ENCODE peak calls at places on chromosome 3, in nine cellular contexts. One of them, this sample, is unnamed. For H3K27me3, the result is how much of the 10 kb centered on the place peaks cover.

GRCh38 chr3:100875239-100875638 is 118.0 kb downstream of the ABI3BP start:
- ATAC-seq in heart left ventricle: peak
- ATAC-seq in right cardiac atrium: peak
- ATAC-seq in psoas muscle: no peak
- ATAC-seq in CD4-positive, CD25-positive, alpha-beta regulatory T cell: no peak
- ATAC-seq in foreskin keratinocyte: peak
- ATAC-seq in lower lobe of right lung: peak
- ATAC-seq in aorta: no peak
- ATAC-seq in HCT116: peak
- ATAC-seq in this sample: no peak

GRCh38 chr3:101687142-101687931 is 819 bp upstream of the RPL24 start:
- ATAC-seq in heart left ventricle: peak
- ATAC-seq in right cardiac atrium: no peak
- ATAC-seq in psoas muscle: no peak
- ATAC-seq in CD4-positive, CD25-positive, alpha-beta regulatory T cell: no peak
- ATAC-seq in foreskin keratinocyte: peak
- ATAC-seq in lower lobe of right lung: no peak
- ATAC-seq in aorta: peak
- ATAC-seq in HCT116: peak
- ATAC-seq in this sample: no peak

GRCh38 chr3:196440696-196441095 is 8.5 kb upstream of the UBXN7 start:
- ATAC-seq in heart left ventricle: no peak
- ATAC-seq in right cardiac atrium: no peak
- ATAC-seq in psoas muscle: no peak
- ATAC-seq in CD4-positive, CD25-positive, alpha-beta regulatory T cell: no peak
- ATAC-seq in foreskin keratinocyte: no peak
- ATAC-seq in lower lobe of right lung: no peak
- ATAC-seq in aorta: no peak
- ATAC-seq in HCT116: no peak
- ATAC-seq in this sample: no peak

GRCh38 chr3:128056258-128056657 is 4.0 kb downstream of the SEC61A1 start:
- ATAC-seq in heart left ventricle: no peak
- ATAC-seq in right cardiac atrium: no peak
- ATAC-seq in psoas muscle: no peak
- ATAC-seq in CD4-positive, CD25-positive, alpha-beta regulatory T cell: no peak
- ATAC-seq in foreskin keratinocyte: no peak
- ATAC-seq in lower lobe of right lung: no peak
- ATAC-seq in aorta: no peak
- ATAC-seq in HCT116: no peak
- ATAC-seq in this sample: no peak

GRCh38 chr3:82791241-82791640 is 1029.8 kb upstream of the GBE1 start:
- ATAC-seq in heart left ventricle: no peak
- ATAC-seq in right cardiac atrium: peak
- ATAC-seq in psoas muscle: no peak
- ATAC-seq in CD4-positive, CD25-positive, alpha-beta regulatory T cell: no peak
- ATAC-seq in foreskin keratinocyte: no peak
- ATAC-seq in lower lobe of right lung: no peak
- ATAC-seq in aorta: no peak
- ATAC-seq in HCT116: no peak
- ATAC-seq in this sample: no peak

GRCh38 chr3:71926242-71926560 is 141.3 kb upstream of the PROK2 start:
- ATAC-seq in heart left ventricle: no peak
- ATAC-seq in right cardiac atrium: no peak
- ATAC-seq in psoas muscle: no peak
- ATAC-seq in CD4-positive, CD25-positive, alpha-beta regulatory T cell: no peak
- ATAC-seq in foreskin keratinocyte: peak
- ATAC-seq in lower lobe of right lung: peak
- ATAC-seq in aorta: no peak
- ATAC-seq in HCT116: peak
- ATAC-seq in this sample: no peak

GRCh38 chr3:70615286-70615685 is 302.8 kb upstream of the MDFIC2 start:
- ATAC-seq in heart left ventricle: no peak
- ATAC-seq in right cardiac atrium: no peak
- ATAC-seq in psoas muscle: no peak
- ATAC-seq in CD4-positive, CD25-positive, alpha-beta regulatory T cell: no peak
- ATAC-seq in foreskin keratinocyte: no peak
- ATAC-seq in lower lobe of right lung: no peak
- ATAC-seq in aorta: no peak
- ATAC-seq in HCT116: no peak
- ATAC-seq in this sample: no peak

GRCh38 chr3:132283440-132283839 is 33.8 kb upstream of the ACP3 start:
- ATAC-seq in heart left ventricle: peak
- ATAC-seq in right cardiac atrium: peak
- ATAC-seq in psoas muscle: no peak
- ATAC-seq in CD4-positive, CD25-positive, alpha-beta regulatory T cell: no peak
- ATAC-seq in foreskin keratinocyte: no peak
- ATAC-seq in lower lobe of right lung: peak
- ATAC-seq in aorta: no peak
- ATAC-seq in HCT116: no peak
- ATAC-seq in this sample: peak

GRCh38 chr3:177596248-177596821 is 399.1 kb upstream of the TBL1XR1 start:
- ATAC-seq in heart left ventricle: no peak
- ATAC-seq in right cardiac atrium: no peak
- ATAC-seq in psoas muscle: no peak
- ATAC-seq in CD4-positive, CD25-positive, alpha-beta regulatory T cell: no peak
- ATAC-seq in foreskin keratinocyte: peak
- ATAC-seq in lower lobe of right lung: no peak
- ATAC-seq in aorta: no peak
- ATAC-seq in HCT116: peak
- ATAC-seq in this sample: no peak

GRCh38 chr3:135239485-135239884 is 444.4 kb downstream of the EPHB1 start:
- ATAC-seq in heart left ventricle: no peak
- ATAC-seq in right cardiac atrium: no peak
- ATAC-seq in psoas muscle: no peak
- ATAC-seq in CD4-positive, CD25-positive, alpha-beta regulatory T cell: no peak
- ATAC-seq in foreskin keratinocyte: no peak
- ATAC-seq in lower lobe of right lung: no peak
- ATAC-seq in aorta: no peak
- ATAC-seq in HCT116: no peak
- ATAC-seq in this sample: no peak

GRCh38 chr3:24220859-24221657 is 273.6 kb downstream of the THRB start:
- ATAC-seq in heart left ventricle: peak
- ATAC-seq in right cardiac atrium: peak
- ATAC-seq in psoas muscle: peak
- ATAC-seq in CD4-positive, CD25-positive, alpha-beta regulatory T cell: no peak
- ATAC-seq in foreskin keratinocyte: peak
- ATAC-seq in lower lobe of right lung: peak
- ATAC-seq in aorta: peak
- ATAC-seq in HCT116: no peak
- ATAC-seq in this sample: peak

GRCh38 chr3:157529751-157530150 is 26.5 kb upstream of the VEPH1 start:
- ATAC-seq in heart left ventricle: no peak
- ATAC-seq in right cardiac atrium: no peak
- ATAC-seq in psoas muscle: no peak
- ATAC-seq in CD4-positive, CD25-positive, alpha-beta regulatory T cell: no peak
- ATAC-seq in foreskin keratinocyte: no peak
- ATAC-seq in lower lobe of right lung: no peak
- ATAC-seq in aorta: no peak
- ATAC-seq in HCT116: no peak
- ATAC-seq in this sample: no peak

GRCh38 chr3:144660097-144660496 is 688.5 kb downstream of the DIPK2A start:
- ATAC-seq in heart left ventricle: no peak
- ATAC-seq in right cardiac atrium: no peak
- ATAC-seq in psoas muscle: no peak
- ATAC-seq in CD4-positive, CD25-positive, alpha-beta regulatory T cell: no peak
- ATAC-seq in foreskin keratinocyte: no peak
- ATAC-seq in lower lobe of right lung: no peak
- ATAC-seq in aorta: no peak
- ATAC-seq in HCT116: no peak
- ATAC-seq in this sample: no peak

GRCh38 chr3:166123576-166123975 is 286.4 kb upstream of the BCHE start:
- ATAC-seq in heart left ventricle: no peak
- ATAC-seq in right cardiac atrium: no peak
- ATAC-seq in psoas muscle: no peak
- ATAC-seq in CD4-positive, CD25-positive, alpha-beta regulatory T cell: no peak
- ATAC-seq in foreskin keratinocyte: peak
- ATAC-seq in lower lobe of right lung: no peak
- ATAC-seq in aorta: no peak
- ATAC-seq in HCT116: no peak
- ATAC-seq in this sample: no peak

GRCh38 chr3:102083971-102084370 is 234.7 kb downstream of the NFKBIZ start:
- ATAC-seq in heart left ventricle: no peak
- ATAC-seq in right cardiac atrium: no peak
- ATAC-seq in psoas muscle: no peak
- ATAC-seq in CD4-positive, CD25-positive, alpha-beta regulatory T cell: no peak
- ATAC-seq in foreskin keratinocyte: no peak
- ATAC-seq in lower lobe of right lung: no peak
- ATAC-seq in aorta: no peak
- ATAC-seq in HCT116: no peak
- ATAC-seq in this sample: no peak

GRCh38 chr3:13073042-13073906 is at the start of gene IQSEC1:
- ATAC-seq in heart left ventricle: peak
- ATAC-seq in right cardiac atrium: peak
- ATAC-seq in psoas muscle: no peak
- ATAC-seq in CD4-positive, CD25-positive, alpha-beta regulatory T cell: peak
- ATAC-seq in foreskin keratinocyte: peak
- ATAC-seq in lower lobe of right lung: peak
- ATAC-seq in aorta: peak
- ATAC-seq in HCT116: no peak
- ATAC-seq in this sample: peak

GRCh38 chr3:115359507-115359906 is 212.4 kb upstream of the ZBTB20 start:
- ATAC-seq in heart left ventricle: no peak
- ATAC-seq in right cardiac atrium: no peak
- ATAC-seq in psoas muscle: no peak
- ATAC-seq in CD4-positive, CD25-positive, alpha-beta regulatory T cell: no peak
- ATAC-seq in foreskin keratinocyte: no peak
- ATAC-seq in lower lobe of right lung: no peak
- ATAC-seq in aorta: no peak
- ATAC-seq in HCT116: no peak
- ATAC-seq in this sample: no peak

GRCh38 chr3:18258492-18258891 is 166.6 kb downstream of the SATB1 start:
- ATAC-seq in heart left ventricle: no peak
- ATAC-seq in right cardiac atrium: no peak
- ATAC-seq in psoas muscle: no peak
- ATAC-seq in CD4-positive, CD25-positive, alpha-beta regulatory T cell: no peak
- ATAC-seq in foreskin keratinocyte: no peak
- ATAC-seq in lower lobe of right lung: no peak
- ATAC-seq in aorta: no peak
- ATAC-seq in HCT116: no peak
- ATAC-seq in this sample: no peak

GRCh38 chr3:16512435-16513140 is 911 bp downstream of the RFTN1 start:
- ATAC-seq in heart left ventricle: peak
- ATAC-seq in right cardiac atrium: peak
- ATAC-seq in psoas muscle: peak
- ATAC-seq in CD4-positive, CD25-positive, alpha-beta regulatory T cell: peak
- ATAC-seq in foreskin keratinocyte: peak
- ATAC-seq in lower lobe of right lung: peak
- ATAC-seq in aorta: peak
- ATAC-seq in HCT116: no peak
- ATAC-seq in this sample: peak

GRCh38 chr3:16513141-16514020 is at the start of gene RFTN1:
- ATAC-seq in heart left ventricle: peak
- ATAC-seq in right cardiac atrium: peak
- ATAC-seq in psoas muscle: peak
- ATAC-seq in CD4-positive, CD25-positive, alpha-beta regulatory T cell: peak
- ATAC-seq in foreskin keratinocyte: peak
- ATAC-seq in lower lobe of right lung: peak
- ATAC-seq in aorta: peak
- ATAC-seq in HCT116: peak
- ATAC-seq in this sample: peak

GRCh38 chr3:16514799-16515353 is 1.4 kb upstream of the RFTN1 start:
- ATAC-seq in heart left ventricle: no peak
- ATAC-seq in right cardiac atrium: no peak
- ATAC-seq in psoas muscle: no peak
- ATAC-seq in CD4-positive, CD25-positive, alpha-beta regulatory T cell: no peak
- ATAC-seq in foreskin keratinocyte: no peak
- ATAC-seq in lower lobe of right lung: no peak
- ATAC-seq in aorta: no peak
- ATAC-seq in HCT116: no peak
- ATAC-seq in this sample: no peak

GRCh38 chr3:16515885-16516420 is 2.5 kb upstream of the RFTN1 start:
- ATAC-seq in heart left ventricle: no peak
- ATAC-seq in right cardiac atrium: no peak
- ATAC-seq in psoas muscle: no peak
- ATAC-seq in CD4-positive, CD25-positive, alpha-beta regulatory T cell: no peak
- ATAC-seq in foreskin keratinocyte: no peak
- ATAC-seq in lower lobe of right lung: no peak
- ATAC-seq in aorta: no peak
- ATAC-seq in HCT116: no peak
- ATAC-seq in this sample: no peak

GRCh38 chr3:16514021-16514700 is 662 bp upstream of the RFTN1 start:
- ATAC-seq in heart left ventricle: no peak
- ATAC-seq in right cardiac atrium: no peak
- ATAC-seq in psoas muscle: no peak
- ATAC-seq in CD4-positive, CD25-positive, alpha-beta regulatory T cell: no peak
- ATAC-seq in foreskin keratinocyte: no peak
- ATAC-seq in lower lobe of right lung: no peak
- ATAC-seq in aorta: no peak
- ATAC-seq in HCT116: no peak
- ATAC-seq in this sample: no peak
- H3K27me3 ChIP-seq in heart left ventricle: under half
- H3K27me3 ChIP-seq in right cardiac atrium: under half
- H3K27me3 ChIP-seq in psoas muscle: under half
- H3K27me3 ChIP-seq in CD4-positive, CD25-positive, alpha-beta regulatory T cell: under half
- H3K27me3 ChIP-seq in foreskin keratinocyte: under half
- H3K27me3 ChIP-seq in lower lobe of right lung: under half
- H3K27me3 ChIP-seq in aorta: under half
- H3K27me3 ChIP-seq in HCT116: under half
- H3K27me3 ChIP-seq in this sample: under half

GRCh38 chr3:170542704-170543103 is 43.2 kb downstream of the SLC7A14 start:
- ATAC-seq in heart left ventricle: no peak
- ATAC-seq in right cardiac atrium: no peak
- ATAC-seq in psoas muscle: no peak
- ATAC-seq in CD4-positive, CD25-positive, alpha-beta regulatory T cell: no peak
- ATAC-seq in foreskin keratinocyte: no peak
- ATAC-seq in lower lobe of right lung: no peak
- ATAC-seq in aorta: no peak
- ATAC-seq in HCT116: no peak
- ATAC-seq in this sample: no peak
- H3K27me3 ChIP-seq in heart left ventricle: under half
- H3K27me3 ChIP-seq in right cardiac atrium: under half
- H3K27me3 ChIP-seq in psoas muscle: under half
- H3K27me3 ChIP-seq in CD4-positive, CD25-positive, alpha-beta regulatory T cell: under half
- H3K27me3 ChIP-seq in foreskin keratinocyte: under half
- H3K27me3 ChIP-seq in lower lobe of right lung: under half
- H3K27me3 ChIP-seq in aorta: under half
- H3K27me3 ChIP-seq in HCT116: under half
- H3K27me3 ChIP-seq in this sample: under half

GRCh38 chr3:192923731-192924130 is 6.1 kb upstream of the MB21D2 start:
- ATAC-seq in heart left ventricle: no peak
- ATAC-seq in right cardiac atrium: no peak
- ATAC-seq in psoas muscle: no peak
- ATAC-seq in CD4-positive, CD25-positive, alpha-beta regulatory T cell: no peak
- ATAC-seq in foreskin keratinocyte: peak
- ATAC-seq in lower lobe of right lung: no peak
- ATAC-seq in aorta: no peak
- ATAC-seq in HCT116: no peak
- ATAC-seq in this sample: no peak
- H3K27me3 ChIP-seq in heart left ventricle: under half
- H3K27me3 ChIP-seq in right cardiac atrium: under half
- H3K27me3 ChIP-seq in psoas muscle: under half
- H3K27me3 ChIP-seq in CD4-positive, CD25-positive, alpha-beta regulatory T cell: under half
- H3K27me3 ChIP-seq in foreskin keratinocyte: under half
- H3K27me3 ChIP-seq in lower lobe of right lung: under half
- H3K27me3 ChIP-seq in aorta: under half
- H3K27me3 ChIP-seq in HCT116: under half
- H3K27me3 ChIP-seq in this sample: under half

DNA sequence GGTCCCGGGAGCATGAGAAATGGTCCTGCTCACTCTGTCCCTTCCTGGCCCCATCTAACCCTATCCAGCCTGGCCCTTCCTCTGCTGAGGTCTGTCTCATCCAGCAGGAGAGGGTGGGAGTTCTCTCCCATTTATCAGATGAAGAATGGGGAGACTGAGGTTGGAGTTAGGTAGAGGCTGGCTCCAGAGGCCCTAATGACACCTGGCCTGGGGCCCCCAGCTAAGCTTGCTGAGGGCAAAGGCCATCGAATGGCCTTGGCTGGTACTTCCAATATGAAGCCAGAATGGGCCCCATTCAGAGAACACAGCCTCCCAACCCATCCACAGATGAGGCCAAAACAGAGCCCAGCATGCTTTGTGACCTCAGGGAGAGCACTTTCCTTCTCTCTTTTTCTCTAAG is 1.4 kb downstream of the CAMK1 start:
- ATAC-seq in heart left ventricle: no peak
- ATAC-seq in right cardiac atrium: no peak
- ATAC-seq in psoas muscle: no peak
- ATAC-seq in CD4-positive, CD25-positive, alpha-beta regulatory T cell: no peak
- ATAC-seq in foreskin keratinocyte: no peak
- ATAC-seq in lower lobe of right lung: no peak
- ATAC-seq in aorta: no peak
- ATAC-seq in HCT116: no peak
- ATAC-seq in this sample: no peak
- H3K27me3 ChIP-seq in heart left ventricle: under half
- H3K27me3 ChIP-seq in right cardiac atrium: under half
- H3K27me3 ChIP-seq in psoas muscle: under half
- H3K27me3 ChIP-seq in CD4-positive, CD25-positive, alpha-beta regulatory T cell: under half
- H3K27me3 ChIP-seq in foreskin keratinocyte: under half
- H3K27me3 ChIP-seq in lower lobe of right lung: under half
- H3K27me3 ChIP-seq in aorta: under half
- H3K27me3 ChIP-seq in HCT116: under half
- H3K27me3 ChIP-seq in this sample: under half

This sample was measured in gastroesophageal sphincter.